ENCODE peak calls at places on chromosomes 16 and 17, in eight cellular contexts. Q is ovary, X is tibial nerve, T is endodermal cell, W is brain microvascular endothelial cell, S is fibroblast of lung, B is BJ, J is prostate gland. M is an unnamed sample.

GRCh38 chr17:77299256-77300015 is 158.7 kb downstream of the SEC14L1 start:
- DNase-seq in T (no peak), J (no peak), B (no peak), X (no peak), S (no peak), W (no peak), Q (no peak), M (no peak)

GRCh38 chr17:75849304-75849695 is 5.1 kb upstream of the UNC13D start:
- DNase-seq in J (no peak), S (no peak), T (no peak), Q (no peak), W (no peak), X (no peak), B (no peak), M (no peak)

GRCh38 chr17:78130439-78131101 is at the start of gene TMC8:
- DNase-seq in W (no peak), Q (no peak), T (peak; percentile 83), S (no peak), B (no peak), J (no peak), X (no peak), M (no peak)

GRCh38 chr16:12901597-12902436 is at the start of gene SHISA9:
- DNase-seq in B (no peak), S (peak; percentile 7), J (no peak), W (no peak), Q (no peak), X (no peak), T (peak; percentile 74), M (no peak)

GRCh38 chr17:65656390-65657250 is 95.2 kb upstream of the AXIN2 start:
- DNase-seq in B (no peak), X (no peak), Q (no peak), J (no peak), T (no peak), S (no peak), W (no peak), M (no peak)

GRCh38 chr16:88790312-88791150 is 5.5 kb upstream of the PIEZO1 start:
- DNase-seq in S (peak; percentile 56), Q (no peak), B (no peak), T (no peak), J (no peak), W (no peak), X (no peak), M (no peak)

GRCh38 chr17:69042308-69042707 is 18.4 kb downstream of the ABCA9 start:
- DNase-seq in B (no peak), J (no peak), X (no peak), Q (no peak), T (no peak), S (no peak), W (no peak), M (no peak)

GRCh38 chr16:11757671-11758545 is 15.3 kb upstream of the TXNDC11 start:
- DNase-seq in Q (no peak), J (peak; percentile 49), X (no peak), T (no peak), S (peak; percentile 85), W (peak; percentile 87), B (no peak), M (peak; percentile 60)

GRCh38 chr17:74452027-74452840 is 14.2 kb upstream of the CD300A start:
- DNase-seq in Q (no peak), B (no peak), X (no peak), J (no peak), T (peak; percentile 75), S (no peak), W (no peak), M (no peak)

GRCh38 chr17:8745586-8746500 is 1.2 kb upstream of the CCDC42 start:
- DNase-seq in J (peak; percentile 33), W (peak; percentile 14), T (peak; percentile 93), S (peak; percentile 45), B (no peak), Q (peak; percentile 84), X (peak; percentile 39), M (peak; percentile 56)

GRCh38 chr17:15655162-15655561 is 28.9 kb downstream of the TRIM16 start:
- DNase-seq in Q (no peak), B (no peak), W (no peak), J (no peak), S (peak; percentile 66), X (no peak), T (no peak), M (no peak)

GRCh38 chr16:66372078-66372897 is 5.8 kb downstream of the CDH5 start:
- DNase-seq in S (no peak), W (no peak), B (no peak), X (no peak), T (peak; percentile 49), J (no peak), Q (no peak), M (no peak)

GRCh38 chr17:50837286-50837979 is 2.0 kb downstream of the WFIKKN2 start:
- DNase-seq in S (no peak), Q (no peak), X (no peak), J (no peak), T (peak; percentile 57), B (no peak), W (no peak), M (no peak)

GRCh38 chr16:63361032-63361624 is 1324.9 kb upstream of the CDH8 start:
- DNase-seq in X (no peak), T (peak; percentile 52), S (peak; percentile 47), W (peak; percentile 57), B (no peak), Q (no peak), J (no peak), M (peak; percentile 76)

GRCh38 chr16:67528222-67528869 is at the start of gene RIPOR1:
- DNase-seq in T (peak; percentile 79), B (no peak), X (no peak), J (no peak), S (no peak), W (no peak), Q (peak; percentile 68), M (no peak)

GRCh38 chr17:44086364-44087311 is 16.1 kb downstream of the G6PC3 start:
- DNase-seq in Q (peak; percentile 54), S (peak; percentile 91), B (peak; percentile 62), T (peak; percentile 92), W (peak; percentile 96), J (no peak), X (no peak), M (peak; percentile 80)

GRCh38 chr17:77736207-77736600 is 222.3 kb upstream of the TNRC6C start:
- DNase-seq in X (no peak), S (no peak), J (no peak), Q (no peak), W (no peak), T (peak; percentile 71), B (no peak), M (no peak)

GRCh38 chr16:71895679-71896385 is 501 bp downstream of the IST1 start:
- DNase-seq in S (peak; percentile 51), B (no peak), J (peak; percentile 15), Q (no peak), X (no peak), T (no peak), W (peak; percentile 20), M (peak; percentile 57)

GRCh38 chr17:38885728-38886642 is 16.1 kb downstream of the LASP1 start:
- DNase-seq in J (no peak), Q (no peak), B (no peak), W (peak; percentile 45), T (peak; percentile 75), S (peak; percentile 60), X (no peak), M (peak; percentile 35)

GRCh38 chr17:79537061-79537460 is 73.8 kb downstream of the RBFOX3 start:
- DNase-seq in B (no peak), Q (no peak), S (no peak), W (no peak), J (no peak), X (no peak), T (no peak), M (no peak)

GRCh38 chr17:44956998-44957981 is 9.7 kb upstream of the KIF18B start:
- DNase-seq in W (no peak), T (peak; percentile 28), X (no peak), J (no peak), Q (no peak), S (no peak), B (no peak), M (no peak)

GRCh38 chr17:9291912-9292562 is 270.7 kb downstream of the NTN1 start:
- DNase-seq in X (peak; percentile 32), T (peak; percentile 86), B (no peak), W (peak; percentile 22), Q (peak; percentile 35), S (peak; percentile 16), J (peak; percentile 46), M (no peak)

GRCh38 chr16:2511128-2511785 is 2.5 kb upstream of the ATP6V0C start:
- DNase-seq in Q (peak; percentile 87), T (no peak), S (peak; percentile 61), J (no peak), W (peak; percentile 52), X (peak; percentile 65), B (no peak), M (peak; percentile 66)
- H3K4me3 ChIP-seq in Q (no peak overlapping the region), T (no peak overlapping the region), S (no peak overlapping the region), J (no peak overlapping the region), W (no peak overlapping the region), X (no peak overlapping the region), B (no peak overlapping the region), M (no peak overlapping the region)

DNA sequence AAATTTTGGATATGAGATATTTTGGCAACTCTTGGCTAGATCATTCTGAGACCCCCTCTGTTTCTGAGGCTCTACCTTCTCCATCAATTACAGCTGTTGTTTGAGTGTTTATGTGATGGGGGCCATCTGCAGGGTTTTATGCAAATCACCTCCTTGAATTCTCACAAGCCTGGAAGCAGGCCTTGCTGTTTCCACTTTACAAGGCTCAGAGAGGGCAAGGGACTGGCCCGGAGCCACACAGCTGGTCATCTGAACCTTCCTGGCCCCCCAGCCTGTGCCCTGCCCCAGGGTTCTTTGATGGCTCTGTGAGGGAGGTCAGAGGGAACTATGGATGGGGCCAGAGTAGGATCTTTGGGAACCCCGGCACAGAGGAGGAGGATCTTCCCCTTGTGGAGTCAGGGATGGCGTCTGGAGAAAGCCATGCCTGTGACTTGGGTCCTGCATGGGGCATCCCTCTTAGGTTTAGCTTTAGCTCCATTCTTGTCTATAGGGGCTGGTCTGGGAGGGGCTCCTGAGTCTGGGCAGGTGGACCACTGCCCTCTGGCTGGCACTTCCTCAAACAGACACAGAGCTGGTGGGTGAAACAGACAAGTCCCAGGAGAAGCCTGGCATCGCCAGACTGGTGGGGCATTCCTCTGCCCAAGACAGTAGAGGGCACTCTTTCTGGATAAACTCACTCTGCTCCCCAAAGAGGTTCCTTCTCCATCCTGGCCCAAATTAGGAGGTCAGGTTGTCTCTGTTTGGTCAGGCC is 26.2 kb downstream of the IL21R start:
- DNase-seq in W (no peak), T (no peak), X (no peak), J (no peak), B (no peak), S (no peak), Q (no peak), M (no peak)
- TF ChIP-seq CTCF in W (peak; percentile 38), T (peak; percentile 36), X (no peak), J (no peak), B (no peak), S (no peak), Q (no peak), M (peak; percentile 11)

GRCh38 chr17:40107266-40107980 is 7.0 kb upstream of the NR1D1 start:
- DNase-seq in B (no peak), W (no peak), J (no peak), T (peak; percentile 76), X (no peak), S (no peak), Q (peak; percentile 40), M (peak; percentile 42)
- H3K4me3 ChIP-seq in B (no peak overlapping the region), W (no peak overlapping the region), J (no peak overlapping the region), T (no peak overlapping the region), X (no peak overlapping the region), S (no peak overlapping the region), Q (no peak overlapping the region), M (no peak overlapping the region)

DNA sequence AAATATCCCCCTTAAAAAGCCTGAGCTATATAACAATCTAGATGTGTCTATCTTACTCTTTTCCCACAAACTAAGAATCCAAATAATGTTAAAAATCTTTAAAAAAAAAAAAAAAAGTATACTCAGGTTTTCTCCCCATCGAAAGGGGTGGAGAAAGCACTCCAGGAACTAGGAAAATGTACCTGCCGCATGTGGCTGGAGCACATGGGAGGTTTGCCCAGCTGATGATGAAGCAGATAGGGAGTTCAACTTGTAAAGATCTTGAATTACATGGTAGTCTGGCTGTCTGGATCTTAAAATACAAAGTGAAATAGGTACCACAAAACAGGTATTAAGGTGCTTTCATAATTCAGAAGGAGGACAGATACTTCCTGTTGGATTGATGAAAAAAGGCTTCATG is 8.8 kb upstream of the SLFN14 start:
- DNase-seq in Q (no peak), S (no peak), J (no peak), T (no peak), B (no peak), X (no peak), W (no peak), M (no peak)
- TF ChIP-seq CTCF in Q (no peak), S (no peak), J (no peak), T (no peak), B (no peak), X (no peak), W (no peak), M (no peak)

M was measured in cardiac fibroblast.